ENCODE peak calls at places on chromosomes 12 and 14, in seven cellular contexts. N is CD4-positive, alpha-beta T cell; Z is body of pancreas; E is IMR-90; O is upper lobe of right lung; F is mucosa of descending colon; Y is AG04450. R is an unnamed sample. For H3K9me3, the result is how much of the 10 kb centered on the place peaks cover.

GRCh38 chr12:9701380-9702154 is 31.3 kb downstream of the CLECL1 start:
- DNase-seq in N (peak), Z (no peak), E (no peak), O (no peak), F (no peak), Y (no peak), R (no peak)

GRCh38 chr12:52436000-52436827 is 2.0 kb upstream of the KRT75 start:
- DNase-seq in N (no peak), Z (no peak), E (peak), O (no peak), F (no peak), Y (no peak), R (no peak)

GRCh38 chr12:109863961-109864712 is 16.2 kb downstream of the GLTP start:
- DNase-seq in N (no peak), Z (peak), E (peak), O (no peak), F (peak), Y (no peak), R (no peak)

GRCh38 chr12:53975019-53975815 is 463 bp upstream of the HOTAIR start:
- DNase-seq in N (no peak), Z (no peak), E (no peak), O (no peak), F (no peak), Y (no peak), R (no peak)

GRCh38 chr14:38207830-38208815 is at the start of gene SSTR1:
- DNase-seq in N (no peak), Z (peak), E (no peak), O (peak), F (peak), Y (no peak), R (no peak)

GRCh38 chr12:12927211-12928079 is 24.5 kb downstream of the GPRC5D start:
- DNase-seq in N (peak), Z (peak), E (peak), O (peak), F (peak), Y (peak), R (peak)

GRCh38 chr12:113850309-113851056 is 115.6 kb downstream of the RBM19 start:
- DNase-seq in N (no peak), Z (no peak), E (peak), O (no peak), F (peak), Y (no peak), R (no peak)

GRCh38 chr12:108850854-108851573 is 6.4 kb downstream of the SSH1 start:
- DNase-seq in N (no peak), Z (no peak), E (peak), O (no peak), F (no peak), Y (no peak), R (no peak)

GRCh38 chr14:92794547-92794941 is 439 bp downstream of the GOLGA5 start:
- DNase-seq in N (no peak), Z (no peak), E (peak), O (no peak), F (no peak), Y (no peak), R (no peak)

GRCh38 chr12:60148109-60148508 is 552.3 kb downstream of the SLC16A7 start:
- DNase-seq in N (no peak), Z (no peak), E (peak), O (no peak), F (no peak), Y (peak), R (no peak)

GRCh38 chr14:36227344-36227743 is 50.8 kb upstream of the PTCSC3 start:
- DNase-seq in N (no peak), Z (no peak), E (no peak), O (no peak), F (no peak), Y (no peak), R (no peak)

GRCh38 chr14:104388631-104389325 is 190.8 kb upstream of the C14orf180 start:
- DNase-seq in N (no peak), Z (no peak), E (no peak), O (peak), F (no peak), Y (no peak), R (no peak)

GRCh38 chr12:120292411-120292660 is 633 bp upstream of the RNU4-2 start:
- DNase-seq in N (no peak), Z (no peak), E (no peak), O (no peak), F (no peak), Y (no peak), R (no peak)

GRCh38 chr12:106037524-106038298 is 101.0 kb downstream of the NUAK1 start:
- DNase-seq in N (no peak), Z (no peak), E (no peak), O (no peak), F (no peak), Y (no peak), R (no peak)

GRCh38 chr12:40980346-40981005 is 207.6 kb upstream of the PDZRN4 start:
- DNase-seq in N (no peak), Z (no peak), E (peak), O (no peak), F (no peak), Y (no peak), R (no peak)

GRCh38 chr14:53979141-53979673 is 22.6 kb upstream of the BMP4 start:
- DNase-seq in N (no peak), Z (no peak), E (no peak), O (no peak), F (no peak), Y (no peak), R (no peak)

GRCh38 chr14:92466068-92466458 is 47.5 kb upstream of the RIN3 start:
- DNase-seq in N (no peak), Z (no peak), E (no peak), O (no peak), F (no peak), Y (no peak), R (no peak)

GRCh38 chr14:35402323-35403084 is 2.0 kb downstream of the NFKBIA start:
- DNase-seq in N (peak), Z (peak), E (peak), O (no peak), F (peak), Y (no peak), R (no peak)

GRCh38 chr12:57368349-57369095 is 62.3 kb downstream of the R3HDM2 start:
- DNase-seq in N (no peak), Z (no peak), E (peak), O (no peak), F (peak), Y (no peak), R (no peak)

GRCh38 chr12:5511644-5512584 is 80.0 kb downstream of the NTF3 start:
- DNase-seq in N (no peak), Z (no peak), E (peak), O (no peak), F (peak), Y (peak), R (no peak)

GRCh38 chr14:64114166-64114565 is 180.0 kb downstream of the ESR2 start:
- DNase-seq in N (no peak), Z (no peak), E (peak), O (no peak), F (no peak), Y (no peak), R (no peak)

GRCh38 chr12:129276408-129277042 is 423.2 kb downstream of the GLT1D1 start:
- DNase-seq in N (no peak), Z (no peak), E (no peak), O (no peak), F (no peak), Y (no peak), R (no peak)

GRCh38 chr14:24100197-24100981 is 6.3 kb downstream of the PCK2 start:
- DNase-seq in N (no peak), Z (no peak), E (no peak), O (no peak), F (no peak), Y (no peak), R (no peak)

DNA sequence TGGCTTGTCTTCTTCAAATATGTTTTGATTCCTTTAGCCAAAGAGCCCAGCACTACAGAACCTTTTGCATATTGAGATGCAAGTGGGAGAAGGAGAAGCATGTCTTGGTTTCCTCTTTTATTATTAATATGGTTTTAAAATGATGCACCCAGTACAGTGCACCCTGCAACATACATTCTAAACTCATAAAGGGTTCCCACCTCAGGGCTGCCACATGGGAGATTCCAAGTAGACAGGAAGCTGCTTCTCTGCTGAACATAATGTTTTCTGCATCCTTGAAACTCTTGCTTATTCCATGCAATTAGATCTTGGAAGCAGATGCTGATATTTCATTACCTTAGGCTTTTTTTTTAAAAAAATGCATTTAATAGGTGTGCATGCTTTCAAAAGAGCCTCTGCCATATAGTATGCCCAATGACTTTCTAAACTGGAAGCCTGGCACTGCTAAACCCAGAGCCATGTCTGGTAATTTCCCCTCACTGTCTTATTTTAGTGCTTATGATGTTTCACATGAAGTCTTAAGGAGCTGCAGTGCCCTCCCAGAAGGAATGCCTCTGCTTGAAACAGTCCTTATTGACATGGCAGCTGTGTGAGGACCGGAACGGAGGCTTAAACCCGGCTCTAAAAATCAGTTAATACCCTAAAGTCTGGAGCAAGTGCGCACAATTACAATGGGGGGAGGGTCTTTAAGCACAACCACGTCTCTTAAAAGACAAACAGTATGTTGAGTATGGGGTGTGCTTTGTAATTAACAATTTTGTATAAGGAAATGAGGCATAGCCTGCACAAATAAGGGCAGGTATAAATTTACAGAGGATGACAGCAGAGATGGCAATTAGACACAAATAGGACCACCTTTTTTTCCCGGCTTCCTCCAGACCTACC is 2.0 kb upstream of the SIX1 start:
- DNase-seq in N (no peak), Z (no peak), E (no peak), O (no peak), F (no peak), Y (no peak), R (no peak)
- H3K9me3 ChIP-seq in N (under half), Z (under half), E (under half), O (under half), F (under half), Y (under half), R (under half)

DNA sequence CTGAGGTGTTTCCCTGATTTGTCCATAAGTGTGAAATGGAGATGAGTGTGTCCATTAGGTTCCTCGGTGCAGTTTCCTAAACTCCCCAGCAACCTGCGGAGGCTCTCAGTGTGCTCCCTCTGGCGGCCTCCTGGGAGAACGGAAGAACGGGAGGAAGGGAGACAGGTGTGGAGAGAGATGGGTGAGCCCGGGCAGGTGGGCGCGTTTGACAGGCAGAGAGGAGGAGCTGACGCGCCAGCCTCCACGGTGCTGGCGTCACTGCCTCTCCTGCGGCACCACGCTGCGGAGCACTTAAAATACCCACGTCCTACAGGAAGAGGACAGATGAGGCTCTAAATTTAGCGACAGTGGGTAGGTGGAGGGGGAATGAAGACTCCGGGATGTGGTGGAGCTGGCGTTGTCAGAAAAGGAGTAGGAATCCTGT is 26.8 kb upstream of the PEX5 start:
- DNase-seq in N (peak), Z (peak), E (no peak), O (peak), F (peak), Y (no peak), R (no peak)
- H3K9me3 ChIP-seq in N (under half), Z (under half), E (under half), O (under half), F (under half), Y (under half), R (under half)

DNA sequence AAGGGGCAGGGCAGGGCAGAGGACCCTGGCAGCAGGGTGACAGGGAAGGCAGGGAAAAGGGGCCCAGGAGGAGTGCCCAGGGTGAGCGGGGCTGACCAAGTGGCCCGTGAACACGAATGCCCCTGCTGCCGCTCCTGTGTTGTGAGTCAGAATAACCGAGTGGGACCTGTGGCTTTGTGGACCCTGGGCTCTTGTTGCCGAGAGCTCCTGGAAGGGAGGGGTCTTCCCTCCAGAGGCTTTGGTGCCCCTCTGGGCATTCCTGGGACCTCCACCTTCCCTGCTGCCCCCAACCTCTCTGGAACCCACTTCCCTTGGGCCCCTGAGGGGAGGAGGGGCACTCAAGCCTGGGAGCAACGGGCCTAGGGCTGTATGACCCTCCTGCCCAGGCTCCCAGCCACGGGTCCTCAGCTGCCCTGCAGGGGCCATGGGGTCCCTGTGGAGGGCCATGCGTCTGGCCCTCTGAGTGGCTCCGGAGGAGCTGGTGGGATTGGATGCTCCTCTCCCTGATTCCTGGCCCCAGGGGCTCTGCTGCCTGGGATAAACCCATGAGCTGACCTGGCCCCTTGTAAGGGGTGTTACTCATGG is 319.4 kb downstream of the TMEM121 start:
- DNase-seq in N (no peak), Z (no peak), E (no peak), O (no peak), F (no peak), Y (no peak), R (no peak)
- H3K9me3 ChIP-seq in N (under half), Z (under half), E (half or more), O (under half), F (under half), Y (half or more), R (under half)

GRCh38 chr12:37672655-37673260 is 643.8 kb upstream of the ALG10B start:
- DNase-seq in N (no peak), Z (no peak), E (no peak), O (no peak), F (no peak), Y (no peak), R (no peak)
- H3K9me3 ChIP-seq in N (under half), Z (under half), E (under half), O (under half), F (under half), Y (under half), R (under half)

GRCh38 chr14:106579084-106579483 is 1052.7 kb downstream of the TMEM121 start:
- DNase-seq in N (no peak), Z (no peak), E (no peak), O (no peak), F (no peak), Y (no peak), R (no peak)
- H3K9me3 ChIP-seq in N (under half), Z (under half), E (under half), O (under half), F (under half), Y (under half), R (under half)

DNA sequence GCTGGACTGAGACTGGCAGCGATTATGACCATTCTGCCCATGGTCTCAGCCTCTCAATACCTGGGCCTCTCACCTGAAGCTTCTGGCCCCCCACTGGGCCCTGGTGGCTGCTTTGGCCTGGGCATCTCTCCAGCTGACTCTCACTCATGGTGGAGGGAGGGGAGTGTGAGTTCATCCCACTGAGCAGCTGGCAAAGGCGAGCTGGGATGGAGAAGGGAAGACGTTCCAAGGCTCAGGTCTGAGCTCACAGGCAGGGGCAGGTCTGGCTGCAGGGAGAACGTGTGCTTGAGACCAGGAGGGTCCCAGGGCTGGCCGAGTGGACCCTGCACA is 103.5 kb downstream of the TMEM121 start:
- DNase-seq in N (no peak), Z (no peak), E (no peak), O (no peak), F (no peak), Y (no peak), R (no peak)
- H3K9me3 ChIP-seq in N (under half), Z (under half), E (under half), O (under half), F (under half), Y (half or more), R (under half)

GRCh38 chr14:29838752-29839151 is 88.9 kb downstream of the PRKD1 start:
- DNase-seq in N (no peak), Z (no peak), E (no peak), O (no peak), F (no peak), Y (no peak), R (no peak)

GRCh38 chr14:29832042-29832441 is 95.6 kb downstream of the PRKD1 start:
- DNase-seq in N (no peak), Z (no peak), E (no peak), O (no peak), F (no peak), Y (no peak), R (no peak)

GRCh38 chr14:29842228-29842627 is 85.4 kb downstream of the PRKD1 start:
- DNase-seq in N (no peak), Z (no peak), E (no peak), O (no peak), F (no peak), Y (no peak), R (no peak)

DNA sequence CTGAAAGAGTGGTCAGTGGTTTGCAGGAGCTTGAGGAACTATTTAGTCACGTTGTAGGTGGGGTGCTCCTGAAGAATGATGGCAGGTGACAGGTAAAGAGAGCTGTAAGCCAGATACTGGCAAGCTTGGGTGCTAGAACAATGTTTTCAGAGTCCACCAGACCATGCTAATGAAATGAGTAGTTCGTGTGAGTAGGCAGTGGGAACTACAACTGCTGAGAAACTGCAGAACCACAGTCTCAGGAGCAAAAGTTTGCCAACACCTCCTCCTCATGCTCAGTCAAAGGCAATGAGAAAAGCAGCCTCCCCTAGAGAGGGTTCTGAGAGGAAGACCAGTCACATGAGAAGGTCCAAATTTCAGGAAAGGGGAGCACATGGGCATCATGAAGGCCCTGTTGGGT is 91.3 kb downstream of the PRKD1 start:
- DNase-seq in N (no peak), Z (no peak), E (no peak), O (no peak), F (no peak), Y (no peak), R (no peak)
- H3K9me3 ChIP-seq in N (under half), Z (under half), E (under half), O (under half), F (under half), Y (under half), R (under half)

GRCh38 chr14:29489911-29490310 is 437.7 kb downstream of the PRKD1 start:
- DNase-seq in N (no peak), Z (no peak), E (no peak), O (no peak), F (no peak), Y (no peak), R (no peak)
- H3K9me3 ChIP-seq in N (under half), Z (under half), E (under half), O (under half), F (under half), Y (under half), R (under half)

DNA sequence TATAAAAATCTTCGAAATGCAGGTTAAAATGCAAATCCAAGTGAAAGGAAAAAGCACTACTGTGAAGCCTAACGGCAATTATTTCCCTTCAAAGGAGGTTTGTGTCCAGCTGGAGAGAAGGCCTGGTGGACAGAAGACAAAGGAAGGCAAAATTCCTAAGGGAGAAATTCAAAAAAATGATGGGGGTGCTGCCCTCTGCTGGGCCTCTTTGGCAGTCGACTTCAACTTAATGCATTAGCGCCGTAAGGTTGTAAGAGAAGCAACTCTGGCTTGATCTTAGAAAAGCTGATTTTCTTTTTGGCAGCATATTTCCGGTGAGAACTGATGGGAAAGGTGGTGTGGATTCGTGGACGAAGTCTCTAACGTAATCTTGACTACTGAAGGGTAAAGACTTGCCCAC is 34.3 kb upstream of the CHFR start:
- DNase-seq in N (no peak), Z (no peak), E (no peak), O (no peak), F (no peak), Y (no peak), R (no peak)
- H3K9me3 ChIP-seq in N (half or more), Z (under half), E (half or more), O (half or more), F (half or more), Y (half or more), R (under half)

R was measured in T-helper 17 cell.